ENCODE peak calls at places on chromosomes 1 and 21, in ten cellular contexts. O is H1; R is CD8-positive, alpha-beta T cell; W is A549; U is HFF-Myc; I is nephron progenitor cell; B is RWPE2; Y is mesothelial cell of epicardium; L is lung; G is WTC11. D is an unnamed sample.

GRCh38 chr1:64550946-64551345 is 81.0 kb downstream of the CACHD1 start:
- DNase-seq in I (no peak), U (no peak), B (no peak), O (no peak), L (no peak), R (no peak), G (no peak), W (no peak), Y (no peak), D (no peak)

GRCh38 chr1:38361566-38361965 is 315.0 kb upstream of the POU3F1 start:
- DNase-seq in O (no peak), B (no peak), Y (no peak), G (no peak), I (no peak), L (no peak), W (no peak), R (no peak), U (no peak), D (no peak)

GRCh38 chr1:87880098-87880746 is 551.5 kb downstream of the LMO4 start:
- DNase-seq in L (no peak), O (no peak), U (no peak), B (no peak), R (no peak), W (no peak), Y (no peak), G (no peak), I (no peak), D (no peak)

GRCh38 chr1:197319631-197320030 is 51.6 kb downstream of the CRB1 start:
- DNase-seq in L (no peak), W (no peak), O (no peak), B (no peak), R (no peak), G (no peak), U (no peak), I (no peak), Y (no peak), D (no peak)

GRCh38 chr1:80064524-80064923 is 1058.0 kb upstream of the ADGRL4 start:
- DNase-seq in L (no peak), Y (no peak), W (no peak), G (no peak), B (no peak), U (no peak), R (no peak), O (no peak), I (no peak), D (no peak)

GRCh38 chr1:111222308-111223125 is 5.0 kb upstream of the CHI3L2 start:
- DNase-seq in L (peak), B (peak), U (no peak), W (peak), Y (peak), I (peak), O (peak), G (peak), R (peak), D (peak)

GRCh38 chr1:73100216-73100615 is 817.9 kb upstream of the NEGR1 start:
- DNase-seq in G (no peak), I (no peak), Y (no peak), W (no peak), R (no peak), L (no peak), B (no peak), U (no peak), O (no peak), D (no peak)

GRCh38 chr1:204818998-204819397 is 51.7 kb upstream of the NFASC start:
- DNase-seq in W (no peak), G (no peak), L (no peak), O (no peak), R (no peak), Y (no peak), U (no peak), B (no peak), I (no peak), D (no peak)

GRCh38 chr1:59532102-59532501 is 235.2 kb downstream of the FGGY start:
- DNase-seq in O (no peak), U (no peak), L (no peak), G (no peak), Y (no peak), W (no peak), R (no peak), I (no peak), B (no peak), D (no peak)

DNA sequence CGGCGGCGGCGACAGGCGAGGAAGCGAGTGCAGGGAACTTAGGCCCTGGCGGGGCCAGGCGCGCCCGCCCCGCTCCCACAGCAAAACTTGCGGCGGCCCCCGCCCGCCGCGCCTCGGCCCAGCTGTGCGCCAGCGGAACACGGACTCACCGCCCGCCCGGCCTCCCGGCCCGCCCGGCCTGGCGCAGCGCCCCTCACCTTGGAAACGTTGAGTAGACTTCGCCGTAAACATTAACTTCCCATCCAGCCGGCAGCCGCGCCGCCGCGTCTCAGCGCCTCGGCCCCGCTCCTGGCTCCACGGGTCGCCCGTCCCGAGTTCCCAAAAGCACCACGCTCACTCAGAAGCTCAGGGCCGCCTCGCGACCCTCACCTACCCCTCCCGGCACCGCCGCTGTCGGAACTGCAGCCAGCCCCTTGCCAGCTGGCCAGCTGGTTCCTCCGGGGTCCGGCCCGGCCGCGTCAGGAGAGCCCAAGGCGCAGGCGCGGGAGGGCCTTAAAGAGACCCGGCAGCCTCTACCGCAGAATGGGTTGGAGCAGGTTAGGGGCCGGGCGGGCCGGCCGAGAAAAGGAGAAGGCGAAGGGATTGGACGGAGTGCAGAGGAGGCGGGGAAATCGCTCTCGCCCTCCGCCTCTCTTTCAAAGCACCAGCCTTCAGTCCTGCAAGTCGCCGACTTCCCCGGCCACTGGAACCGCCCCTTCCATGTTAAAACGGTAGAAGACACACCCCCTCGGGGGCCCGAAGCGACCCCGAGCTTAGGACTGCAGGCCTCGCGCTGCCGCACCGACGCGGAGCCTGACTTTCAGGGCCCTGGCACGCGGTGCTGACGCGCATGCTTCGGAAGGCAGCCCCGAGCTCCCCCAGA is at the start of gene EVI5:
- DNase-seq in G (peak), B (peak), W (peak), Y (peak), I (peak), L (peak), R (peak), O (peak), U (peak), D (peak)
- TF ChIP-seq CTCF in G (no peak), B (no peak), W (no peak), Y (no peak), I (no peak), L (no peak), R (no peak), O (no peak), U (no peak), D (no peak)

GRCh38 chr1:89081005-89081404 is 16.0 kb upstream of the GBP1 start:
- DNase-seq in R (no peak), W (no peak), Y (no peak), G (no peak), L (no peak), U (no peak), I (no peak), O (no peak), B (no peak), D (no peak)

GRCh38 chr1:89088597-89088996 is 23.6 kb upstream of the GBP1 start:
- DNase-seq in R (no peak), I (no peak), L (no peak), G (no peak), Y (no peak), W (no peak), B (no peak), U (no peak), O (no peak), D (no peak)

GRCh38 chr1:89089962-89090361 is 25.0 kb upstream of the GBP1 start:
- DNase-seq in B (no peak), R (no peak), W (no peak), U (no peak), O (no peak), G (no peak), L (no peak), Y (no peak), I (no peak), D (no peak)

GRCh38 chr1:89087241-89087640 is 22.2 kb upstream of the GBP1 start:
- DNase-seq in I (no peak), W (no peak), L (no peak), G (no peak), Y (no peak), O (no peak), B (no peak), R (no peak), U (no peak), D (no peak)

GRCh38 chr1:89085781-89086180 is 20.8 kb upstream of the GBP1 start:
- DNase-seq in U (no peak), O (no peak), L (no peak), G (peak), Y (no peak), R (no peak), I (no peak), W (no peak), B (no peak), D (no peak)
- TF ChIP-seq CTCF in U (peak), O (peak), L (peak), G (peak), Y (no peak), R (peak), I (no peak), W (no peak), B (peak), D (no peak)

GRCh38 chr1:119316870-119317416 is 51.6 kb upstream of the HAO2 start:
- DNase-seq in R (no peak), I (peak), W (peak), U (no peak), B (no peak), O (peak), L (no peak), G (peak), Y (no peak), D (peak)
- TF ChIP-seq CTCF in R (no peak), I (peak), W (no peak), U (peak), B (no peak), O (peak), L (no peak), G (peak), Y (no peak), D (peak)

GRCh38 chr1:24421502-24421901 is 5.9 kb downstream of the NIPAL3 start:
- DNase-seq in L (peak), I (no peak), R (no peak), G (no peak), O (no peak), Y (no peak), W (no peak), U (no peak), B (no peak), D (peak)
- TF ChIP-seq CTCF in L (no peak), I (no peak), R (no peak), G (no peak), O (no peak), Y (no peak), W (no peak), U (no peak), B (no peak), D (peak)

DNA sequence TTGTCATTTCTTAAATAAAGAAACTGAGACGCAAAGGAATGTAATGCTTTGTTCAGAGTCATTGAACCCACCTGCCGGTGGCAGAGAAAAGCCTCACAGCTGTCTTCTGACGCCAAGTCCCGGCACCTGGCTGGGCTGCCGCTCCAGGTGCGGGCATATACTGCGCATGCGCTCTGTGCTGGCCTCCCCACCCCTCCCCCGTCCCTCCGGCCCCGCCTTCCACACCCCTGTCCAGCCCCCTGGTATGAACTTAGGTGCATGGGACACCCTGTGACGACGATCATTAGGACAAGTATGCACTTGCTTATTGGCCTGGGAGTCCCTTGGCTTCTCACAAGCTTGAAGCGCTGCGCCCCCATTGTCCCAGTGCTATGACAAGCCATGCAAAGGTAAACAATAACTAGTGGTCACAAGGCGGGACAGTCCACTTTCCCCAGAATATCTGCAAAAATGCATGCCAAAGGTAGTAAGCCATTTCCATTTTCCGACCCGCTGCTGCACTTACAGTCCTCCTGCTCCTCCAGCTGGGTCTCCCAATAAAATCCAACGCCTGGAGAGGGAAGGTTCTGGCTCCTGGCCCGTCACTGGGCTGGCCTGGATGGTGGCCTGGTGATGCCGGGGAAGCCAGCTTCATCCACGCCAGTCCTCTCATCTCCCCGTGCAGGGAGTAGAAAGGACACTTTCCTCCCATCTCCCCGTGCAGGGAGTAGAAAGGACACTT is 100.4 kb downstream of the PSMG1 start:
- DNase-seq in L (no peak), Y (no peak), U (no peak), O (no peak), I (no peak), G (peak), B (no peak), R (no peak), W (no peak), D (peak)
- TF ChIP-seq CTCF in L (no peak), Y (no peak), U (no peak), O (peak), I (no peak), G (no peak), B (peak), R (no peak), W (no peak), D (no peak)

GRCh38 chr1:78549366-78549765 is 58.6 kb downstream of the PTGFR start:
- DNase-seq in I (no peak), U (no peak), W (no peak), O (no peak), L (no peak), Y (no peak), R (no peak), G (no peak), B (no peak), D (no peak)

GRCh38 chr1:78559680-78560079 is 60.6 kb upstream of the IFI44L start:
- DNase-seq in Y (no peak), B (no peak), L (no peak), U (no peak), R (no peak), W (no peak), I (no peak), O (no peak), G (no peak), D (no peak)

GRCh38 chr1:78554840-78555239 is 64.1 kb downstream of the PTGFR start:
- DNase-seq in Y (no peak), W (no peak), U (no peak), B (no peak), I (no peak), O (no peak), R (no peak), G (no peak), L (no peak), D (no peak)

DNA sequence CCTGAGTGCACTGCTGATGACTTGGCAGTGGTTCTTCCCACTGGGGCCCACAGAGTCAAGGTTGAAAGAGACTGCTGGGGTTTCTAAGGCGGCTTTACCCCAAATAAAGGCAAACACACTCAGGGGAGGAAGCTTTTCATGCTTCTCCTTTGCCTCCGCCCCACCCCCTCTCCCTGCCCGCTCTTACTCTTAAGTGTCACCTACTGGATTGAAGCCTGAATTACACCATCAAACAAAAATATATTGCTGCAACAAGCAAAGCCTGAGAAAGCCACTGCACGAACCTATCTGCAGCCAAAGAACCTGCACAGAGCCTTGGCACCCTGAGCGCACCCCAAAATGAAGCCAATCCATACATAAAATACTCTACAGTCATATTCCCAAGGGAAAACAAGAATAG is 63.1 kb downstream of the PTGFR start:
- DNase-seq in G (peak), W (peak), Y (no peak), R (no peak), I (no peak), B (no peak), L (no peak), U (no peak), O (no peak), D (peak)
- TF ChIP-seq CTCF in G (peak), W (no peak), Y (peak), R (no peak), I (no peak), B (no peak), L (no peak), U (peak), O (peak), D (peak)

DNA sequence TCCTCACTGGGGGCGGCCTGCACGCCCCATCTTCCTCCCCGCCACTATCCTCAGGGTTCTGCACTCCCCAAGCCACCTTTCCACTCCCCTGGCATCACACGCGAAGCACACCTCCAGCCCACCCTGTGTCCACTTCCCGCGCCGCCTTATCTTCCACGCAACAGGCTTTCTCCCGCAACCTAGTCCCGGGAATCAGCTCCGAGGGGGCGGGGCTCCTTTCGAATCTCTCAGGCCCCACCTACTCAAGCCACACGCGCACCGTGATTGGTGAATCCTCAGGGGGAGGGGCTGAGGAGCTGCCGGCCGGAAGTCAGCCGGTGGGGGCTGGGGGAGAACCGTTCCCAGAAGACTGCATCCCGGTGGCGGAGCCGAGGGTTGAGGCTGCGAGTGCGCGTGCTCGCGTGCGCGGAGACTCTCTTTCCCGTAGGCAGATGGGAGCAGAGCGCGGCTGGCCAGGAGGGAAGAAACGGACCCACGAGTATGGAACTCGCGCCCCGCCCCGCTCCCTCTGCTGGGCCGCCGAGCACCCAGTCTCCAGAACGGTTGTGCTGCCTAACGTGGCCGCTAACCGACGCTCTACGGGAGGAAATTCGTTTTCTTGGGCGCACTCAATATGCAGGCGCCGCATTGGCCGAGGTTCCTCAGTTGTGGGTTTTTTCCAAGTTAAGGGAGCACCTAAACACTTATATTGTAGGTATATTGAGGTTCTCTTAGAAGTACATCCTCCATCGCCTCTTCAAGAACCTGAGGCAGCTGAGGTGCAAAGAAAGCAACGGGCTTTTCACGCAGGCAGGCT is at the start of gene PSRC1:
- DNase-seq in U (peak), W (peak), O (peak), R (peak), Y (peak), I (peak), B (peak), G (peak), L (peak), D (peak)
- TF ChIP-seq CTCF in U (peak), W (no peak), O (no peak), R (peak), Y (peak), I (no peak), B (peak), G (no peak), L (peak), D (peak)

GRCh38 chr1:213325482-213325881 is 274.4 kb downstream of the RPS6KC1 start:
- DNase-seq in U (no peak), B (no peak), O (no peak), Y (no peak), I (no peak), L (no peak), R (no peak), W (no peak), G (no peak), D (no peak)

GRCh38 chr1:213331776-213332175 is 280.7 kb downstream of the RPS6KC1 start:
- DNase-seq in B (no peak), W (no peak), G (no peak), I (no peak), O (no peak), U (no peak), R (no peak), Y (no peak), L (no peak), D (no peak)

GRCh38 chr1:213330281-213330680 is 279.2 kb downstream of the RPS6KC1 start:
- DNase-seq in G (no peak), I (no peak), W (no peak), R (no peak), Y (no peak), U (no peak), B (no peak), O (no peak), L (no peak), D (no peak)

GRCh38 chr1:213326666-213327317 is 275.8 kb downstream of the RPS6KC1 start:
- DNase-seq in G (no peak), W (no peak), B (no peak), O (no peak), R (no peak), U (no peak), I (no peak), L (peak), Y (no peak), D (no peak)

GRCh38 chr1:213327318-213327667 is 276.3 kb downstream of the RPS6KC1 start:
- DNase-seq in I (no peak), R (no peak), U (peak), Y (peak), L (no peak), G (no peak), W (peak), B (no peak), O (no peak), D (no peak)
- TF ChIP-seq CTCF in I (no peak), R (no peak), U (no peak), Y (no peak), L (no peak), G (no peak), W (no peak), B (no peak), O (no peak), D (no peak)

D was measured in neural progenitor cell.